ENCODE peak calls at places on chromosomes 3 and 15, in ten cellular contexts. One of them, this sample, is unnamed.

GRCh38 chr3:119304201-119304713 is 10.1 kb downstream of the ARHGAP31 start:
- DNase-seq in fibroblast of pulmonary artery: no peak
- DNase-seq in cardiac fibroblast: peak; percentile 67
- DNase-seq in testis: no peak
- DNase-seq in PC-3: peak; percentile 74
- DNase-seq in HCT116: no peak
- DNase-seq in tibial artery: no peak
- DNase-seq in psoas muscle: no peak
- DNase-seq in lower lobe of right lung: no peak
- DNase-seq in OCI-LY7: no peak
- DNase-seq in this sample: no peak

GRCh38 chr15:43106486-43106829 is 620 bp upstream of the UBR1 start:
- DNase-seq in testis: no peak
- DNase-seq in OCI-LY7: no peak
- DNase-seq in lower lobe of right lung: no peak
- DNase-seq in cardiac fibroblast: no peak
- DNase-seq in HCT116: no peak
- DNase-seq in psoas muscle: no peak
- DNase-seq in fibroblast of pulmonary artery: no peak
- DNase-seq in tibial artery: no peak
- DNase-seq in PC-3: no peak
- DNase-seq in this sample: no peak

GRCh38 chr3:193728429-193729087 is 135.6 kb downstream of the OPA1 start:
- DNase-seq in tibial artery: no peak
- DNase-seq in testis: no peak
- DNase-seq in HCT116: no peak
- DNase-seq in fibroblast of pulmonary artery: no peak
- DNase-seq in cardiac fibroblast: no peak
- DNase-seq in PC-3: no peak
- DNase-seq in psoas muscle: no peak
- DNase-seq in lower lobe of right lung: no peak
- DNase-seq in OCI-LY7: no peak
- DNase-seq in this sample: no peak

GRCh38 chr3:110814170-110815007 is 257.2 kb upstream of the NECTIN3 start:
- DNase-seq in lower lobe of right lung: no peak
- DNase-seq in tibial artery: no peak
- DNase-seq in psoas muscle: no peak
- DNase-seq in cardiac fibroblast: peak; percentile 93
- DNase-seq in testis: no peak
- DNase-seq in PC-3: peak; percentile 92
- DNase-seq in OCI-LY7: no peak
- DNase-seq in fibroblast of pulmonary artery: peak; percentile 79
- DNase-seq in HCT116: peak; percentile 93
- DNase-seq in this sample: peak; percentile 57

GRCh38 chr3:105140899-105141367 is 225.8 kb upstream of the ALCAM start:
- DNase-seq in tibial artery: no peak
- DNase-seq in psoas muscle: no peak
- DNase-seq in cardiac fibroblast: peak; percentile 46
- DNase-seq in lower lobe of right lung: no peak
- DNase-seq in PC-3: no peak
- DNase-seq in fibroblast of pulmonary artery: peak; percentile 6
- DNase-seq in OCI-LY7: no peak
- DNase-seq in HCT116: no peak
- DNase-seq in testis: no peak
- DNase-seq in this sample: no peak

GRCh38 chr3:51997935-51998596 is 2.4 kb upstream of the RPL29 start:
- DNase-seq in PC-3: peak; percentile 92
- DNase-seq in testis: no peak
- DNase-seq in psoas muscle: no peak
- DNase-seq in cardiac fibroblast: no peak
- DNase-seq in OCI-LY7: no peak
- DNase-seq in fibroblast of pulmonary artery: no peak
- DNase-seq in lower lobe of right lung: no peak
- DNase-seq in HCT116: no peak
- DNase-seq in tibial artery: no peak
- DNase-seq in this sample: no peak

GRCh38 chr15:39969002-39969394 is 35.1 kb downstream of the EIF2AK4 start:
- DNase-seq in fibroblast of pulmonary artery: no peak
- DNase-seq in lower lobe of right lung: no peak
- DNase-seq in OCI-LY7: no peak
- DNase-seq in testis: no peak
- DNase-seq in psoas muscle: no peak
- DNase-seq in HCT116: no peak
- DNase-seq in PC-3: no peak
- DNase-seq in tibial artery: no peak
- DNase-seq in cardiac fibroblast: no peak
- DNase-seq in this sample: no peak

GRCh38 chr3:58497074-58497473 is 5.2 kb downstream of the KCTD6 start:
- DNase-seq in HCT116: no peak
- DNase-seq in lower lobe of right lung: no peak
- DNase-seq in fibroblast of pulmonary artery: no peak
- DNase-seq in psoas muscle: no peak
- DNase-seq in tibial artery: no peak
- DNase-seq in testis: no peak
- DNase-seq in PC-3: no peak
- DNase-seq in OCI-LY7: peak; percentile 54
- DNase-seq in cardiac fibroblast: no peak
- DNase-seq in this sample: no peak

GRCh38 chr3:192515661-192516040 is 211.7 kb downstream of the FGF12 start:
- DNase-seq in tibial artery: no peak
- DNase-seq in PC-3: no peak
- DNase-seq in fibroblast of pulmonary artery: no peak
- DNase-seq in OCI-LY7: no peak
- DNase-seq in psoas muscle: no peak
- DNase-seq in testis: no peak
- DNase-seq in lower lobe of right lung: no peak
- DNase-seq in cardiac fibroblast: no peak
- DNase-seq in HCT116: no peak
- DNase-seq in this sample: no peak

GRCh38 chr3:192514754-192515660 is 212.3 kb downstream of the FGF12 start:
- DNase-seq in HCT116: no peak
- DNase-seq in psoas muscle: peak; percentile 18
- DNase-seq in testis: peak; percentile 69
- DNase-seq in OCI-LY7: no peak
- DNase-seq in fibroblast of pulmonary artery: no peak
- DNase-seq in lower lobe of right lung: peak; percentile 42
- DNase-seq in tibial artery: no peak
- DNase-seq in PC-3: no peak
- DNase-seq in cardiac fibroblast: no peak
- DNase-seq in this sample: no peak

GRCh38 chr3:192516850-192517249 is 210.5 kb downstream of the FGF12 start:
- DNase-seq in fibroblast of pulmonary artery: no peak
- DNase-seq in lower lobe of right lung: no peak
- DNase-seq in HCT116: no peak
- DNase-seq in tibial artery: no peak
- DNase-seq in psoas muscle: no peak
- DNase-seq in cardiac fibroblast: no peak
- DNase-seq in testis: no peak
- DNase-seq in PC-3: no peak
- DNase-seq in OCI-LY7: no peak
- DNase-seq in this sample: no peak

GRCh38 chr3:192514081-192514753 is 213.1 kb downstream of the FGF12 start:
- DNase-seq in fibroblast of pulmonary artery: peak; percentile 22
- DNase-seq in HCT116: no peak
- DNase-seq in cardiac fibroblast: peak; percentile 15
- DNase-seq in OCI-LY7: no peak
- DNase-seq in testis: peak; percentile 46
- DNase-seq in lower lobe of right lung: no peak
- DNase-seq in PC-3: peak; percentile 5
- DNase-seq in psoas muscle: no peak
- DNase-seq in tibial artery: no peak
- DNase-seq in this sample: peak; percentile 7
- H3K4me3 ChIP-seq in fibroblast of pulmonary artery: peak overlapping the region; percentile 4
- H3K4me3 ChIP-seq in HCT116: no peak overlapping the region
- H3K4me3 ChIP-seq in cardiac fibroblast: peak overlapping the region; percentile 36
- H3K4me3 ChIP-seq in OCI-LY7: no peak overlapping the region
- H3K4me3 ChIP-seq in testis: peak overlapping the region; percentile 57
- H3K4me3 ChIP-seq in lower lobe of right lung: peak overlapping the region; percentile 46
- H3K4me3 ChIP-seq in PC-3: no peak overlapping the region
- H3K4me3 ChIP-seq in psoas muscle: peak overlapping the region; percentile 60
- H3K4me3 ChIP-seq in tibial artery: peak overlapping the region; percentile 47
- H3K4me3 ChIP-seq in this sample: peak overlapping the region; percentile 47

GRCh38 chr3:101938262-101938847 is 89.0 kb downstream of the NFKBIZ start:
- DNase-seq in psoas muscle: no peak
- DNase-seq in PC-3: no peak
- DNase-seq in HCT116: no peak
- DNase-seq in cardiac fibroblast: no peak
- DNase-seq in OCI-LY7: peak; percentile 80
- DNase-seq in lower lobe of right lung: no peak
- DNase-seq in tibial artery: no peak
- DNase-seq in testis: no peak
- DNase-seq in fibroblast of pulmonary artery: no peak
- DNase-seq in this sample: no peak

GRCh38 chr3:101941253-101942039 is 92.1 kb downstream of the NFKBIZ start:
- DNase-seq in lower lobe of right lung: no peak
- DNase-seq in HCT116: no peak
- DNase-seq in testis: no peak
- DNase-seq in psoas muscle: no peak
- DNase-seq in PC-3: no peak
- DNase-seq in tibial artery: no peak
- DNase-seq in cardiac fibroblast: peak; percentile 90
- DNase-seq in fibroblast of pulmonary artery: peak; percentile 89
- DNase-seq in OCI-LY7: no peak
- DNase-seq in this sample: no peak

GRCh38 chr3:101939391-101939790 is 90.1 kb downstream of the NFKBIZ start:
- DNase-seq in tibial artery: no peak
- DNase-seq in OCI-LY7: no peak
- DNase-seq in fibroblast of pulmonary artery: no peak
- DNase-seq in cardiac fibroblast: no peak
- DNase-seq in HCT116: no peak
- DNase-seq in PC-3: no peak
- DNase-seq in psoas muscle: no peak
- DNase-seq in lower lobe of right lung: no peak
- DNase-seq in testis: no peak
- DNase-seq in this sample: no peak

GRCh38 chr3:101942356-101942755 is 93.0 kb downstream of the NFKBIZ start:
- DNase-seq in fibroblast of pulmonary artery: no peak
- DNase-seq in lower lobe of right lung: no peak
- DNase-seq in testis: no peak
- DNase-seq in OCI-LY7: peak; percentile 43
- DNase-seq in PC-3: no peak
- DNase-seq in tibial artery: no peak
- DNase-seq in cardiac fibroblast: no peak
- DNase-seq in HCT116: no peak
- DNase-seq in psoas muscle: no peak
- DNase-seq in this sample: no peak

DNA sequence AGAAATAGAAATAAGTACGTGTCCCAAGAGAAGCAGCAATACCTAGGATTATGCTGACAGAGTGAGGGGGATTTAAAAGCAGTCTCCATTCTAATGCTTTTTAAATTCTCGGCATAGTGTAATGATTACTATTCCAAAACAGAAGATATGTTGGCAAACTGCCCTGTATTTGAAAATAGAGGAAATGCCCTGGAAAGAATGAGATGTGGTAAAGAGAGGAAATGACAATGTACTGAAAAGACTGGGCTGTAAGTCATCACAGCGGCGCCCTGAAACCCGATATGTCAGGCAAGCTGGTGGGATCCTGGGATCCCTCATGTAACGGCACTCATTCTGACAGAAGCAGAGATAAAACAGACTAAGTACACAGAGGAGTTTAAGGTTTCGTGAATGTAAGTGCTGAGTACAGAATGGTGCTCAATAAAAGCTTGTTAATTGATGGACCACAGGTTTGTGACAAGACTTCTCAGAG is 91.2 kb downstream of the NFKBIZ start:
- DNase-seq in OCI-LY7: no peak
- DNase-seq in PC-3: peak; percentile 96
- DNase-seq in testis: peak; percentile 18
- DNase-seq in cardiac fibroblast: peak; percentile 99
- DNase-seq in fibroblast of pulmonary artery: peak; percentile 99
- DNase-seq in tibial artery: peak; percentile 53
- DNase-seq in psoas muscle: peak; percentile 42
- DNase-seq in lower lobe of right lung: peak; percentile 76
- DNase-seq in HCT116: no peak
- DNase-seq in this sample: peak; percentile 74
- H3K4me3 ChIP-seq in OCI-LY7: no peak overlapping the region
- H3K4me3 ChIP-seq in PC-3: peak overlapping the region; percentile 43
- H3K4me3 ChIP-seq in testis: no peak overlapping the region
- H3K4me3 ChIP-seq in cardiac fibroblast: peak overlapping the region; percentile 12
- H3K4me3 ChIP-seq in fibroblast of pulmonary artery: peak overlapping the region; percentile 27
- H3K4me3 ChIP-seq in tibial artery: no peak overlapping the region
- H3K4me3 ChIP-seq in psoas muscle: no peak overlapping the region
- H3K4me3 ChIP-seq in lower lobe of right lung: no peak overlapping the region
- H3K4me3 ChIP-seq in HCT116: no peak overlapping the region
- H3K4me3 ChIP-seq in this sample: peak overlapping the region; percentile 4

DNA sequence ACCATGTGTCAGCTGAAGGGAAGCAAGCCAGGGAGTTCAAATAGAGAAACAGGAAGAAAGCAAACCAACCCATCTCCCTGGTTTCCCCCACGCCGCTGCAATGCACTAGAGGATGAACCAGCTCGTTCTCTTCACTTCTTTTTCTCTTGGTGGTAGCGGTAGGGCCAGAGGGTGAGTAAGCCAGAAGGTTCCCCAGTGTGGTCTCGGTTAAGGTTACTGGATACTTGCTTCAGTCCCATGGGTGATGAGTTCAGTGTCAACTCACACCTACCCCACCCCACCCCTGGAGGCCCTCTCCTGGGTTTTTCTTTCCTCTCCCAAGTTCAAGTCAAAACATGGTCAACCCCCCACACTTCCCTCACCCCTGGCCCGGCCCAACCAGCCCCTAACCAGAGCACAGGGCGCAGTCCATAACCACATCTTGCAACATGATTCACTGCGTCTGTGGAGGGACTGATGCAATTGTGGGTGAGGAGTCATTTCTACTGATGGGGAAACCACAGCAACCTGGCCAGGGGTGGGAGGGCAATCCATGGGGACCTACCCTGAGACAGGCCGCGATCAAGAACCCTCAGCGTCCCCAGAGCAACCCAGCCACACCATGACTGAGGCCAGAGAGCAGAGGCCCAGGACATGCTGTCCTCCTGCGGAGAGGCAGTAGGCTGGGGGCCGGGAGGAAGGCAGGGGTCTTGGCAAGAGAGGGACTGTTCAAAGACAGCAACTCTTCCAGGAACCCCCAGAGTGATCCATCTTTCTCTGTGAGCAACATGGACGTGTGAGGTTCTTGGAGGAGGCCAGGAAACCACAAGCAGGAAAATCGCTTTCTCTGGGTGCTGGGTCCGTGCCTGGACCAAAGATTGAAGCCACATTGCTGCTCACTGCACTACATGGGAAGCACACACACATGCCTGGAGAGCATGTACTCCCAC is 276.6 kb downstream of the UACA start:
- DNase-seq in tibial artery: peak; percentile 36
- DNase-seq in fibroblast of pulmonary artery: peak; percentile 77
- DNase-seq in HCT116: no peak
- DNase-seq in OCI-LY7: no peak
- DNase-seq in testis: no peak
- DNase-seq in PC-3: peak; percentile 65
- DNase-seq in cardiac fibroblast: peak; percentile 96
- DNase-seq in psoas muscle: peak; percentile 62
- DNase-seq in lower lobe of right lung: peak; percentile 75
- DNase-seq in this sample: no peak
- H3K4me3 ChIP-seq in tibial artery: no peak overlapping the region
- H3K4me3 ChIP-seq in fibroblast of pulmonary artery: no peak overlapping the region
- H3K4me3 ChIP-seq in HCT116: no peak overlapping the region
- H3K4me3 ChIP-seq in OCI-LY7: no peak overlapping the region
- H3K4me3 ChIP-seq in testis: no peak overlapping the region
- H3K4me3 ChIP-seq in PC-3: no peak overlapping the region
- H3K4me3 ChIP-seq in cardiac fibroblast: no peak overlapping the region
- H3K4me3 ChIP-seq in psoas muscle: no peak overlapping the region
- H3K4me3 ChIP-seq in lower lobe of right lung: no peak overlapping the region
- H3K4me3 ChIP-seq in this sample: no peak overlapping the region

DNA sequence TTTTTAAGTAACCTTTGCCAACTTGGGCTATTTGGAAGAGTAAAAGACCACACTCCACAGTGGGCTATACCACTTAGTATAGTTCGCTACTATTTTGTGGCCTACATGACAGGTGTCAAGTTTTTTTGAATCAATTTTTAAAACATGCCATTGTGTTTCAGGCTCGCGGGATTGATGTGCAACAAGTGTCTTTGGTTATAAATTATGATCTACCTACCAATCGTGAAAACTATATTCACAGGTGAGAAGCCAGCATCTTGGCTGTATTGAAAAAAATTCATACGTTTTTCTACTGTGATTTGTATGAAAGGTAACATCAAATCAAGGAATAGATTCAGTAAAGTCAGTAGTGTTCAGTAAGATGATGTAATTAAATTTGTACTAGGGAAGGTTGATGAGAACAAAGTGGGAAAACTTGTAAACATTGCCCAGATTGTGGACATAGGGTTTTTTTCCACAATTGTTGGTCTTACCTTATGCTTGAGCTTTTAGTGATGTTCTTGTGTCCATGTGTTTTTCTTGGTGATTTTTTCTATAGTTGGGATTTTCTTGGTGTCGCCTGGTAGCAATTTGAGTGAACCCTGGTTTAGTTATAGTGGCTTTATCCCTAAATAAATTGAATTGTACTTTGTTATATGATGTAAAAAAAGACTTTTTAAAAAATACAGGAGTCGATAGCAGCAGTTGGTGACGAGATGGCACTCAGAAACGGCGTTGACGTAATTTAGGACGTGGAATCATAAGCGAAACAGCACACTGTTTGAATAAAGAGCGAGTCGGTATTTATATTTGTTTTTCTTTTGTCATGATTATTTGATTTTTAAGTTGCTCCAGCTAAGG is 4.5 kb downstream of the EIF4A2 start:
- DNase-seq in OCI-LY7: peak; percentile 7
- DNase-seq in testis: no peak
- DNase-seq in HCT116: no peak
- DNase-seq in psoas muscle: no peak
- DNase-seq in tibial artery: no peak
- DNase-seq in PC-3: no peak
- DNase-seq in lower lobe of right lung: no peak
- DNase-seq in cardiac fibroblast: no peak
- DNase-seq in fibroblast of pulmonary artery: peak; percentile 8
- DNase-seq in this sample: no peak
- H3K4me3 ChIP-seq in OCI-LY7: peak overlapping the region; percentile 98
- H3K4me3 ChIP-seq in testis: no peak overlapping the region
- H3K4me3 ChIP-seq in HCT116: no peak overlapping the region
- H3K4me3 ChIP-seq in psoas muscle: peak overlapping the region; percentile 93
- H3K4me3 ChIP-seq in tibial artery: no peak overlapping the region
- H3K4me3 ChIP-seq in PC-3: peak overlapping the region; percentile 100
- H3K4me3 ChIP-seq in lower lobe of right lung: no peak overlapping the region
- H3K4me3 ChIP-seq in cardiac fibroblast: no peak overlapping the region
- H3K4me3 ChIP-seq in fibroblast of pulmonary artery: no peak overlapping the region
- H3K4me3 ChIP-seq in this sample: no peak overlapping the region

This sample was measured in kidney epithelial cell.